ENCODE peak calls at places on chromosomes 13 and 19, in nine cellular contexts. One of them, this sample, is unnamed.
A peak's percentile ranks its signal among the peaks of the same experiment; 100 is the strongest.

GRCh38 chr13:78611040-78611439 is 7.7 kb upstream of the POU4F1 start:
- DNase-seq in pancreas: no peak
- DNase-seq in hepatocyte: no peak
- DNase-seq in NB4: no peak
- DNase-seq in esophagus squamous epithelium: no peak
- DNase-seq in astrocyte of the spinal cord: no peak
- DNase-seq in heart left ventricle: no peak
- DNase-seq in brain microvascular endothelial cell: no peak
- DNase-seq in heart right ventricle: no peak
- DNase-seq in this sample: no peak

GRCh38 chr19:11279505-11280236 is 16.3 kb upstream of the TSPAN16 start:
- DNase-seq in heart left ventricle: no peak
- DNase-seq in brain microvascular endothelial cell: no peak
- DNase-seq in esophagus squamous epithelium: no peak
- DNase-seq in pancreas: no peak
- DNase-seq in NB4: peak; percentile 98
- DNase-seq in heart right ventricle: no peak
- DNase-seq in astrocyte of the spinal cord: no peak
- DNase-seq in hepatocyte: no peak
- DNase-seq in this sample: peak; percentile 45

GRCh38 chr13:20702945-20703784 is at the start of gene IL17D:
- DNase-seq in NB4: peak; percentile 69
- DNase-seq in astrocyte of the spinal cord: peak; percentile 16
- DNase-seq in heart right ventricle: no peak
- DNase-seq in pancreas: peak; percentile 52
- DNase-seq in brain microvascular endothelial cell: no peak
- DNase-seq in esophagus squamous epithelium: no peak
- DNase-seq in heart left ventricle: no peak
- DNase-seq in hepatocyte: peak; percentile 65
- DNase-seq in this sample: no peak

GRCh38 chr13:78197231-78197630 is 278.6 kb upstream of the EDNRB start:
- DNase-seq in astrocyte of the spinal cord: no peak
- DNase-seq in heart right ventricle: no peak
- DNase-seq in NB4: no peak
- DNase-seq in brain microvascular endothelial cell: no peak
- DNase-seq in hepatocyte: no peak
- DNase-seq in heart left ventricle: no peak
- DNase-seq in pancreas: no peak
- DNase-seq in esophagus squamous epithelium: no peak
- DNase-seq in this sample: no peak

GRCh38 chr13:80235131-80235530 is 105.8 kb downstream of the SPRY2 start:
- DNase-seq in pancreas: no peak
- DNase-seq in NB4: peak; percentile 77
- DNase-seq in hepatocyte: peak; percentile 17
- DNase-seq in esophagus squamous epithelium: no peak
- DNase-seq in heart right ventricle: no peak
- DNase-seq in astrocyte of the spinal cord: peak; percentile 47
- DNase-seq in heart left ventricle: no peak
- DNase-seq in brain microvascular endothelial cell: no peak
- DNase-seq in this sample: peak; percentile 57

GRCh38 chr19:1167687-1168561 is 6.1 kb downstream of the SBNO2 start:
- DNase-seq in heart left ventricle: no peak
- DNase-seq in esophagus squamous epithelium: no peak
- DNase-seq in brain microvascular endothelial cell: no peak
- DNase-seq in astrocyte of the spinal cord: no peak
- DNase-seq in hepatocyte: no peak
- DNase-seq in pancreas: peak; percentile 33
- DNase-seq in NB4: no peak
- DNase-seq in heart right ventricle: no peak
- DNase-seq in this sample: no peak

GRCh38 chr13:110756268-110756667 is 42.8 kb downstream of the ING1 start:
- DNase-seq in pancreas: no peak
- DNase-seq in heart left ventricle: no peak
- DNase-seq in NB4: no peak
- DNase-seq in heart right ventricle: no peak
- DNase-seq in brain microvascular endothelial cell: peak; percentile 90
- DNase-seq in astrocyte of the spinal cord: peak; percentile 52
- DNase-seq in hepatocyte: no peak
- DNase-seq in esophagus squamous epithelium: no peak
- DNase-seq in this sample: peak; percentile 95

GRCh38 chr19:33604651-33605050 is 17.1 kb upstream of the CHST8 start:
- DNase-seq in pancreas: no peak
- DNase-seq in heart left ventricle: no peak
- DNase-seq in brain microvascular endothelial cell: no peak
- DNase-seq in esophagus squamous epithelium: no peak
- DNase-seq in astrocyte of the spinal cord: no peak
- DNase-seq in hepatocyte: no peak
- DNase-seq in NB4: no peak
- DNase-seq in heart right ventricle: no peak
- DNase-seq in this sample: no peak

GRCh38 chr13:110600261-110600819 is 15.0 kb upstream of the NAXD start:
- DNase-seq in hepatocyte: no peak
- DNase-seq in NB4: no peak
- DNase-seq in heart right ventricle: no peak
- DNase-seq in brain microvascular endothelial cell: no peak
- DNase-seq in esophagus squamous epithelium: no peak
- DNase-seq in heart left ventricle: no peak
- DNase-seq in astrocyte of the spinal cord: no peak
- DNase-seq in pancreas: no peak
- DNase-seq in this sample: no peak

GRCh38 chr13:98013241-98013640 is 59.8 kb downstream of the IPO5 start:
- DNase-seq in brain microvascular endothelial cell: no peak
- DNase-seq in pancreas: no peak
- DNase-seq in NB4: no peak
- DNase-seq in heart right ventricle: no peak
- DNase-seq in hepatocyte: no peak
- DNase-seq in esophagus squamous epithelium: no peak
- DNase-seq in heart left ventricle: no peak
- DNase-seq in astrocyte of the spinal cord: no peak
- DNase-seq in this sample: no peak

GRCh38 chr13:23020246-23020843 is 160.4 kb upstream of the SGCG start:
- DNase-seq in esophagus squamous epithelium: no peak
- DNase-seq in brain microvascular endothelial cell: peak; percentile 53
- DNase-seq in astrocyte of the spinal cord: peak; percentile 61
- DNase-seq in hepatocyte: peak; percentile 64
- DNase-seq in heart left ventricle: no peak
- DNase-seq in heart right ventricle: peak; percentile 24
- DNase-seq in NB4: peak; percentile 69
- DNase-seq in pancreas: no peak
- DNase-seq in this sample: peak; percentile 72

GRCh38 chr19:54158812-54159351 is 639 bp downstream of the LENG1 start:
- DNase-seq in heart right ventricle: no peak
- DNase-seq in brain microvascular endothelial cell: no peak
- DNase-seq in esophagus squamous epithelium: no peak
- DNase-seq in astrocyte of the spinal cord: no peak
- DNase-seq in hepatocyte: no peak
- DNase-seq in pancreas: peak; percentile 24
- DNase-seq in NB4: peak; percentile 21
- DNase-seq in heart left ventricle: no peak
- DNase-seq in this sample: no peak

GRCh38 chr19:17677002-17677401 is 11.2 kb downstream of the UNC13A start:
- DNase-seq in astrocyte of the spinal cord: no peak
- DNase-seq in pancreas: no peak
- DNase-seq in esophagus squamous epithelium: no peak
- DNase-seq in hepatocyte: no peak
- DNase-seq in heart right ventricle: no peak
- DNase-seq in NB4: no peak
- DNase-seq in heart left ventricle: no peak
- DNase-seq in brain microvascular endothelial cell: no peak
- DNase-seq in this sample: no peak
- TF ChIP-seq CTCF in astrocyte of the spinal cord: peak; percentile 17
- TF ChIP-seq CTCF in pancreas: no peak
- TF ChIP-seq CTCF in esophagus squamous epithelium: no peak
- TF ChIP-seq CTCF in hepatocyte: no peak
- TF ChIP-seq CTCF in heart right ventricle: peak; percentile 23
- TF ChIP-seq CTCF in NB4: peak; percentile 3
- TF ChIP-seq CTCF in heart left ventricle: no peak
- TF ChIP-seq CTCF in brain microvascular endothelial cell: peak; percentile 42
- TF ChIP-seq CTCF in this sample: peak; percentile 21

GRCh38 chr13:81596224-81596753 is 1255.4 kb upstream of the SPRY2 start:
- DNase-seq in NB4: no peak
- DNase-seq in brain microvascular endothelial cell: no peak
- DNase-seq in esophagus squamous epithelium: no peak
- DNase-seq in astrocyte of the spinal cord: no peak
- DNase-seq in heart right ventricle: no peak
- DNase-seq in pancreas: no peak
- DNase-seq in hepatocyte: no peak
- DNase-seq in heart left ventricle: no peak
- DNase-seq in this sample: no peak
- H3K4me3 ChIP-seq in NB4: no peak overlapping the region
- H3K4me3 ChIP-seq in brain microvascular endothelial cell: no peak overlapping the region
- H3K4me3 ChIP-seq in esophagus squamous epithelium: no peak overlapping the region
- H3K4me3 ChIP-seq in astrocyte of the spinal cord: no peak overlapping the region
- H3K4me3 ChIP-seq in heart right ventricle: no peak overlapping the region
- H3K4me3 ChIP-seq in pancreas: no peak overlapping the region
- H3K4me3 ChIP-seq in hepatocyte: no peak overlapping the region
- H3K4me3 ChIP-seq in heart left ventricle: no peak overlapping the region
- H3K4me3 ChIP-seq in this sample: no peak overlapping the region

GRCh38 chr19:18768046-18768771 is 22.9 kb downstream of the COMP start:
- DNase-seq in esophagus squamous epithelium: no peak
- DNase-seq in heart right ventricle: no peak
- DNase-seq in brain microvascular endothelial cell: no peak
- DNase-seq in hepatocyte: no peak
- DNase-seq in astrocyte of the spinal cord: no peak
- DNase-seq in NB4: no peak
- DNase-seq in heart left ventricle: no peak
- DNase-seq in pancreas: no peak
- DNase-seq in this sample: no peak
- TF ChIP-seq CTCF in esophagus squamous epithelium: no peak
- TF ChIP-seq CTCF in heart right ventricle: no peak
- TF ChIP-seq CTCF in brain microvascular endothelial cell: peak; percentile 30
- TF ChIP-seq CTCF in hepatocyte: peak; percentile 11
- TF ChIP-seq CTCF in astrocyte of the spinal cord: peak; percentile 15
- TF ChIP-seq CTCF in NB4: no peak
- TF ChIP-seq CTCF in heart left ventricle: no peak
- TF ChIP-seq CTCF in pancreas: no peak
- TF ChIP-seq CTCF in this sample: no peak

DNA sequence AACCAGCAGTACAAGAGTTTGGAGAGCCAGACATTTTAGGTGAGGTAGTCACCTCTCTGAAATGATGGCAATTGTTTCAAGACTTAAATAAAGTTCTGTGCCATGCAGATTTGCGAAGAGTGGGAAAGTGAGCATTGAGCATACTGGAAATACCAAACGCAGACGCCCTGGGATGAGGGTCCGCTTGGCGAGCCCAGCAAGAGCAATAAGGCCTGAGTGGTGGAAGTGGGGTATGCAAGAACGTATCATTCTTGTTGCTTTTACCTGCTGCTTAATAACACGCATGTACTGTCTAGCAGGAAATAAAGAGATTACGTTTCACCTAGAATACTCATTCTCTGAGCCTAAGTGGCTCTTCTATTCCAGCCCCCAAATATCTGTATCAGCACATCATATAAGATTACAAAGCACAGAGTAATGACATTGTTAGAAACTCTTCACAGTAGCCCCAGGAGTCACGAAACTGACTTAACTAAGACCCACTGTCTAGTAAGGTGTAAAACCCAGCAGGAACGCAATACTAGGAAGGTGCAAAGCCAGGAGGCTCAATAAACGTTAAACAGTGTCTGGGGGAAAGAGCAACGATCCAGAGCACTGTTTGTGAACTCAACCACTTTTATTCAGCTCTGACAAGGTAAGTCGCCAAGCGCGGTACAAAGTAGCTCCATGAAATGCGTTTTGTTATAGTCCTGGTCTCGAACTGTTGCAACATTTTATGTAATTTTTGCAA is 1.3 kb downstream of the RCBTB2 start:
- DNase-seq in pancreas: no peak
- DNase-seq in astrocyte of the spinal cord: no peak
- DNase-seq in heart right ventricle: no peak
- DNase-seq in brain microvascular endothelial cell: peak; percentile 12
- DNase-seq in heart left ventricle: no peak
- DNase-seq in esophagus squamous epithelium: no peak
- DNase-seq in NB4: peak; percentile 45
- DNase-seq in hepatocyte: no peak
- DNase-seq in this sample: no peak
- H3K4me3 ChIP-seq in pancreas: peak overlapping the region; percentile 58
- H3K4me3 ChIP-seq in astrocyte of the spinal cord: peak overlapping the region; percentile 82
- H3K4me3 ChIP-seq in heart right ventricle: peak overlapping the region; percentile 71
- H3K4me3 ChIP-seq in brain microvascular endothelial cell: peak overlapping the region; percentile 96
- H3K4me3 ChIP-seq in heart left ventricle: peak overlapping the region; percentile 65
- H3K4me3 ChIP-seq in esophagus squamous epithelium: peak overlapping the region; percentile 61
- H3K4me3 ChIP-seq in NB4: peak overlapping the region; percentile 85
- H3K4me3 ChIP-seq in hepatocyte: peak overlapping the region; percentile 59
- H3K4me3 ChIP-seq in this sample: peak overlapping the region; percentile 81

GRCh38 chr19:18587962-18588610 is 512 bp upstream of the REX1BD start:
- DNase-seq in brain microvascular endothelial cell: no peak
- DNase-seq in heart left ventricle: no peak
- DNase-seq in hepatocyte: no peak
- DNase-seq in heart right ventricle: no peak
- DNase-seq in NB4: peak; percentile 49
- DNase-seq in esophagus squamous epithelium: no peak
- DNase-seq in pancreas: no peak
- DNase-seq in astrocyte of the spinal cord: no peak
- DNase-seq in this sample: no peak

GRCh38 chr19:18590273-18591272 is 2.0 kb downstream of the REX1BD start:
- DNase-seq in hepatocyte: peak; percentile 79
- DNase-seq in esophagus squamous epithelium: no peak
- DNase-seq in heart left ventricle: no peak
- DNase-seq in pancreas: no peak
- DNase-seq in heart right ventricle: no peak
- DNase-seq in astrocyte of the spinal cord: peak; percentile 69
- DNase-seq in NB4: no peak
- DNase-seq in brain microvascular endothelial cell: peak; percentile 56
- DNase-seq in this sample: peak; percentile 61

GRCh38 chr19:18587561-18587960 is 1.0 kb upstream of the REX1BD start:
- DNase-seq in esophagus squamous epithelium: no peak
- DNase-seq in heart right ventricle: no peak
- DNase-seq in pancreas: no peak
- DNase-seq in brain microvascular endothelial cell: no peak
- DNase-seq in heart left ventricle: no peak
- DNase-seq in astrocyte of the spinal cord: no peak
- DNase-seq in hepatocyte: no peak
- DNase-seq in NB4: no peak
- DNase-seq in this sample: no peak

GRCh38 chr19:18588611-18589379 is at the start of gene REX1BD:
- DNase-seq in astrocyte of the spinal cord: peak; percentile 78
- DNase-seq in heart left ventricle: peak; percentile 94
- DNase-seq in brain microvascular endothelial cell: peak; percentile 54
- DNase-seq in heart right ventricle: peak; percentile 88
- DNase-seq in NB4: peak; percentile 94
- DNase-seq in pancreas: peak; percentile 88
- DNase-seq in hepatocyte: peak; percentile 90
- DNase-seq in esophagus squamous epithelium: no peak
- DNase-seq in this sample: peak; percentile 77

GRCh38 chr19:18589380-18590272 is 1.0 kb downstream of the REX1BD start:
- DNase-seq in brain microvascular endothelial cell: peak; percentile 42
- DNase-seq in heart left ventricle: peak; percentile 80
- DNase-seq in hepatocyte: peak; percentile 89
- DNase-seq in heart right ventricle: peak; percentile 63
- DNase-seq in pancreas: peak; percentile 78
- DNase-seq in esophagus squamous epithelium: no peak
- DNase-seq in astrocyte of the spinal cord: peak; percentile 47
- DNase-seq in NB4: peak; percentile 85
- DNase-seq in this sample: peak; percentile 66
- TF ChIP-seq CTCF in brain microvascular endothelial cell: no peak
- TF ChIP-seq CTCF in heart left ventricle: peak; percentile 12
- TF ChIP-seq CTCF in hepatocyte: no peak
- TF ChIP-seq CTCF in heart right ventricle: peak; percentile 41
- TF ChIP-seq CTCF in pancreas: peak; percentile 4
- TF ChIP-seq CTCF in esophagus squamous epithelium: peak; percentile 40
- TF ChIP-seq CTCF in astrocyte of the spinal cord: no peak
- TF ChIP-seq CTCF in NB4: no peak
- TF ChIP-seq CTCF in this sample: no peak

This sample was measured in fibroblast of pulmonary artery.